ENCODE peak calls at places on chromosomes 12 and 14, in four cellular contexts. D, P, J and T are unnamed samples.

GRCh38 chr14:69281450-69282169 is 21.7 kb downstream of the GALNT16 start:
- ATAC-seq in D (peak; percentile 41), P (peak; percentile 83), J (peak; percentile 80), T (no peak)

GRCh38 chr12:106139422-106140141 is 828 bp upstream of the NUAK1 start:
- ATAC-seq in D (peak; percentile 55), P (peak; percentile 47), J (peak; percentile 81), T (peak; percentile 82)

GRCh38 chr12:7628401-7628961 is 37.2 kb downstream of the APOBEC1 start:
- ATAC-seq in D (no peak), P (no peak), J (no peak), T (no peak)

GRCh38 chr12:130826151-130826801 is 12.8 kb downstream of the STX2 start:
- ATAC-seq in D (peak; percentile 78), P (peak; percentile 65), J (peak; percentile 77), T (peak; percentile 86)

GRCh38 chr14:75053396-75054289 is 2.4 kb upstream of the MLH3 start:
- ATAC-seq in D (no peak), P (no peak), J (no peak), T (no peak)

GRCh38 chr12:52860102-52860838 is 11.5 kb upstream of the KRT78 start:
- ATAC-seq in D (no peak), P (peak; percentile 50), J (peak; percentile 93), T (no peak)

GRCh38 chr12:91074068-91074819 is 16.4 kb upstream of the KERA start:
- ATAC-seq in D (no peak), P (peak; percentile 81), J (peak; percentile 24), T (peak; percentile 46)

GRCh38 chr12:42568952-42569916 is 20.3 kb downstream of the PRICKLE1 start:
- ATAC-seq in D (peak; percentile 48), P (peak; percentile 67), J (peak; percentile 91), T (no peak)

GRCh38 chr12:12336049-12336411 is 14.0 kb downstream of the MANSC1 start:
- ATAC-seq in D (peak; percentile 44), P (no peak), J (peak; percentile 78), T (no peak)

GRCh38 chr14:30369531-30370180 is 189.3 kb upstream of the G2E3 start:
- ATAC-seq in D (no peak), P (no peak), J (no peak), T (no peak)
- H3K4me1 ChIP-seq in D (no peaks in the 10 kb centered on the region), P (no peaks in the 10 kb centered on the region), J (no peaks in the 10 kb centered on the region), T (no peaks in the 10 kb centered on the region)

GRCh38 chr14:36516719-36517241 is 3.3 kb downstream of the NKX2-1 start:
- ATAC-seq in D (no peak), P (no peak), J (no peak), T (no peak)
- H3K4me1 ChIP-seq in D (no peaks in the 10 kb centered on the region), P (peaks cover 6% of the 10 kb centered on the region), J (peaks cover 6% of the 10 kb centered on the region), T (no peaks in the 10 kb centered on the region)

GRCh38 chr14:81366259-81366658 is 33.9 kb downstream of the STON2 start:
- ATAC-seq in D (no peak), P (no peak), J (no peak), T (no peak)
- H3K4me1 ChIP-seq in D (no peaks in the 10 kb centered on the region), P (no peaks in the 10 kb centered on the region), J (no peaks in the 10 kb centered on the region), T (no peaks in the 10 kb centered on the region)

GRCh38 chr14:64235652-64236640 is 58.2 kb downstream of the ESR2 start:
- ATAC-seq in D (no peak), P (no peak), J (no peak), T (no peak)
- H3K4me1 ChIP-seq in D (no peaks in the 10 kb centered on the region), P (no peaks in the 10 kb centered on the region), J (no peaks in the 10 kb centered on the region), T (no peaks in the 10 kb centered on the region)

DNA sequence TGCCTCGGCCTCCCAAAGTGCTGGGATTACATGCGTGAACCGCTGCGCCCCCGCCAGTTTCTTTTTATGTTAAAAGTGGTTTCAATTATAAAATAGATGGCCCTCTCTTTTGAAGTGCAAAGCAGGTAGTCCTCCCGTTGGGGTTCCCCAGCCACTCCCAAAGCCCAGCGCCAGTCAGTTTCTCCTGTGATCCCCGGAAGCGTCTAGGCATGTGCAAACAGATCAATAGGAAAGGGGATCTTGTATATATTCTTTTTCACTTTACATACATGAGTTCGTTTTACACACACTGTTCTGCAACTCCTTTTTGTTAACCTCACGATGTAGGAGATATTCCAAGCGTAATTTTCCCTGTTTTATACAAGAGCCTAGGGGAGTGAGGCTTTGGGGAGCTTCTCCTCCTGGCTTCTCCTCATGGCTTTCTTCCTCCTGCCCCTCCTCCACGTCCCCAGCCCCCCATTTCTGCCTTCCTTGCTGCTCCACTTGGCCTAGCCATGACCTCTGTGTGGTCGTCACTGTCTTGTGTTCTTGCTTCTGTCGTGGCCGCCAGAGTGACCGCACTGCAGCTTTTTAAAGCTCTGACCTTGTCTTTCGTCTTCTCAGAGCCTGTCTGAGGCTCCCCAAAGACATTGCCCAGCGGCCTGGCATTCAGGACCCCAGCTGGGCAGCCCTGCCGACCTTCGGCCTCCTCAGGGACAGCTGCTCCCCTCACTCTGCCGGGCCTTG is 16.1 kb upstream of the DLK1 start:
- ATAC-seq in D (no peak), P (no peak), J (no peak), T (no peak)
- H3K4me1 ChIP-seq in D (no peaks in the 10 kb centered on the region), P (no peaks in the 10 kb centered on the region), J (no peaks in the 10 kb centered on the region), T (no peaks in the 10 kb centered on the region)

GRCh38 chr14:99246536-99247083 is 25.4 kb downstream of the BCL11B start:
- ATAC-seq in D (no peak), P (no peak), J (no peak), T (no peak)

GRCh38 chr14:99247091-99247729 is 24.8 kb downstream of the BCL11B start:
- ATAC-seq in D (no peak), P (no peak), J (no peak), T (no peak)

GRCh38 chr14:99244299-99244959 is 27.6 kb downstream of the BCL11B start:
- ATAC-seq in D (no peak), P (no peak), J (no peak), T (no peak)

GRCh38 chr14:99244960-99245340 is 27.0 kb downstream of the BCL11B start:
- ATAC-seq in D (no peak), P (no peak), J (no peak), T (no peak)

DNA sequence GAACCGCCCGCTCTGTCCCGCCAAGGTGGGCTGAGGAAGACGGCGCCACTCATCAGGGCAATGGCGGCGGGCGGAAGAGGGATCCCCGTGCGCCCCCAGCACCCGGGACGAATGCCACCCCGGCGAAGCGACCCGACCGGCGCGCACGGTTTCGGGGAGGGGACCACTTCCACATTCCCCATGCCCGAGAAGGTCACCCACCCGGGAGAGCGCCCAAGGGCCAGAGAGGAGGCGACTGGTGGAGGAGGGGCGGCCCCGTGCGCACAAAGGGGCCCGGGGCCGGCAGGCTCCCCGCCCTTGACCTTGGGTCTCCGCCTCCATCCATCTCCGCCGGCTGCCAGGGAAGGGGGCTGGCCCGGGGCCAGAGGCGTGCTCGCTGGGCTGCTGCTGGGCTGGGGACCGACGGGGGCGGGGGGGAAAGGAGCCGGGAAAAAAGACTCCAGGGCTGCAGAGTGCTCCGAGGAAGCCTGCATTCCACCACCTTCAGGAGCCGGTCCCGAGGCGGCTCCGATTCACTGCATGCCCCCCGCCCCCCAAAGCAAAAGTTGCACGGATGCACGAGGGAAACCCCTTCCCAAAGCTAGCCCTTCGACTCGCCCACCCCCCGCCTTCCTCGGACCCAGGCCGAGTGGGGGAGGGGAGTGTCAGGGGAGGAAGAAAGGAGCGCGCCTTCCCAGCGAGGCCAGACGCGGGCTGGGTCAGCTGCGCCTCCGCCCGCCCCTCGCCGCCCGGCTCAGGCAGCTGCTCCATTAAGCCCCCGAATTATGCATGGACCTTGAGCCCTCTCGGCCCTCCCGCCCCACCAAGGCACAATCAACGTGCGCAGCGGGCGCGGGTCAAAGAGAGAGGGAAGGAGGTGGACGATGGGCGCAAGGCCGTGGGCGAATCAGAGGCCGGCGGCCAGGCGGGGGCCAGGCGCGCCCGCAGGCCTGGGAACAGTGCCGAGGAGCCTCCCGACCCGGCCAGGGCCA is 26.2 kb downstream of the BCL11B start:
- ATAC-seq in D (no peak), P (no peak), J (peak; percentile 12), T (no peak)
- H3K4me1 ChIP-seq in D (no peaks in the 10 kb centered on the region), P (no peaks in the 10 kb centered on the region), J (no peaks in the 10 kb centered on the region), T (peaks cover 19% of the 10 kb centered on the region)

DNA sequence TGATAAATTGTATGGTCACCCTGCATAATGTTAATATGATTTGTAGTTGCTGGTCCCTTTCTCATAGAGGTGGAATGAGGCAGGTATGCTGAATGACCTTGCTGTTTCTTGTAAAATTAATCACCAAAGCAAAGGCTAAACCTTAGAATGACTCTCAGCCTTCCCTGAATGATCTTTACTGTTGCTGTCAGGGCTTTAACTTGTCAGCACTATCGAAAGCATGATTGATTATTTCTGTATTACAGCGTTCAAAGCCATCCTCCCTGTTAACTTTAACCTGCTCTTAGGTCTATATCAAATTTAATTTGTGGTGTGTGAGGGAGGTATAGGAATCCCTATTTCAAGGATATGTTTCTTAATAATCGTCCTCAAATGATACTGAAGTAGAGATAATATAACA is 23.1 kb downstream of the RASSF8 start:
- ATAC-seq in D (no peak), P (no peak), J (no peak), T (no peak)
- H3K4me1 ChIP-seq in D (peaks cover 14% of the 10 kb centered on the region), P (no peaks in the 10 kb centered on the region), J (no peaks in the 10 kb centered on the region), T (peaks cover 20% of the 10 kb centered on the region)

DNA sequence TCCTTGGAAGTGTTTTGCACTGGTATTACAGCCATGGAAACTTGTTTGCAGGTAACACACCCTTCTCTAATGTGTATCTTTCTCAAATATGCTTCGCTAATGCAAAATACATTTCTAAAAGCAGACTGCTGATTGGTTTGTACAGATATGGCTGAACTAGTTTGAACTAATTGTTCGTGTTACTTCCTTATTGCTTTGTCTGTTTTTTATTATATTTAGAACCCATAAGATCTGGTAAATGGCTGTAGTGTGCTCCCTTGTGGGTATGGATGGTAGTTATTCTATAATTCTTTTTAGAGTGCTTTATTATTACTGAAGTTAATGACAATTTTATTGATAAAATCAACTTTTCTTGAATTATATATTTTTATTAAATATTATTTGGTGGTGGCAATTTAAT is 53.0 kb downstream of the ATF7IP start:
- ATAC-seq in D (no peak), P (peak; percentile 52), J (peak; percentile 69), T (no peak)
- H3K4me1 ChIP-seq in D (peaks cover 22% of the 10 kb centered on the region), P (no peaks in the 10 kb centered on the region), J (no peaks in the 10 kb centered on the region), T (peaks cover 66% of the 10 kb centered on the region)